ENCODE peak calls at places on chromosomes 12 and 14, in seven cellular contexts. One of them, this sample, is unnamed.

GRCh38 chr14:54278665-54279295 is 118.0 kb upstream of the CDKN3 start:
- DNase-seq in H1: no peak
- DNase-seq in SK-N-SH: no peak
- DNase-seq in upper lobe of left lung: no peak
- DNase-seq in sigmoid colon: no peak
- DNase-seq in GM12878: no peak
- DNase-seq in stomach: no peak
- DNase-seq in this sample: no peak

GRCh38 chr12:39831587-39832315 is 212.1 kb upstream of the ABCD2 start:
- DNase-seq in H1: no peak
- DNase-seq in SK-N-SH: no peak
- DNase-seq in upper lobe of left lung: no peak
- DNase-seq in sigmoid colon: no peak
- DNase-seq in GM12878: no peak
- DNase-seq in stomach: no peak
- DNase-seq in this sample: no peak

GRCh38 chr12:32395031-32395430 is 4.3 kb upstream of the FGD4 start:
- DNase-seq in H1: no peak
- DNase-seq in SK-N-SH: peak
- DNase-seq in upper lobe of left lung: no peak
- DNase-seq in sigmoid colon: no peak
- DNase-seq in GM12878: no peak
- DNase-seq in stomach: no peak
- DNase-seq in this sample: no peak

GRCh38 chr12:52284562-52285171 is 6.7 kb downstream of the KRT81 start:
- DNase-seq in H1: no peak
- DNase-seq in SK-N-SH: no peak
- DNase-seq in upper lobe of left lung: no peak
- DNase-seq in sigmoid colon: no peak
- DNase-seq in GM12878: no peak
- DNase-seq in stomach: peak
- DNase-seq in this sample: no peak

GRCh38 chr14:90979451-90979850 is 81.0 kb downstream of the RPS6KA5 start:
- DNase-seq in H1: no peak
- DNase-seq in SK-N-SH: no peak
- DNase-seq in upper lobe of left lung: no peak
- DNase-seq in sigmoid colon: no peak
- DNase-seq in GM12878: no peak
- DNase-seq in stomach: no peak
- DNase-seq in this sample: no peak

GRCh38 chr12:108822458-108823205 is 34.8 kb downstream of the SSH1 start:
- DNase-seq in H1: no peak
- DNase-seq in SK-N-SH: peak
- DNase-seq in upper lobe of left lung: no peak
- DNase-seq in sigmoid colon: no peak
- DNase-seq in GM12878: no peak
- DNase-seq in stomach: no peak
- DNase-seq in this sample: no peak

GRCh38 chr14:72679106-72679505 is 214.8 kb downstream of the DPF3 start:
- DNase-seq in H1: no peak
- DNase-seq in SK-N-SH: peak
- DNase-seq in upper lobe of left lung: no peak
- DNase-seq in sigmoid colon: no peak
- DNase-seq in GM12878: no peak
- DNase-seq in stomach: no peak
- DNase-seq in this sample: no peak

GRCh38 chr14:100471451-100472093 is 115.6 kb downstream of the BEGAIN start:
- DNase-seq in H1: no peak
- DNase-seq in SK-N-SH: no peak
- DNase-seq in upper lobe of left lung: no peak
- DNase-seq in sigmoid colon: no peak
- DNase-seq in GM12878: no peak
- DNase-seq in stomach: no peak
- DNase-seq in this sample: no peak

GRCh38 chr12:51082561-51083139 is 746 bp downstream of the CSRNP2 start:
- DNase-seq in H1: no peak
- DNase-seq in SK-N-SH: no peak
- DNase-seq in upper lobe of left lung: peak
- DNase-seq in sigmoid colon: no peak
- DNase-seq in GM12878: no peak
- DNase-seq in stomach: no peak
- DNase-seq in this sample: peak

GRCh38 chr12:52209321-52209720 is 17.5 kb upstream of the KRT80 start:
- DNase-seq in H1: no peak
- DNase-seq in SK-N-SH: no peak
- DNase-seq in upper lobe of left lung: no peak
- DNase-seq in sigmoid colon: peak
- DNase-seq in GM12878: no peak
- DNase-seq in stomach: no peak
- DNase-seq in this sample: no peak

GRCh38 chr14:95106966-95107365 is 50.4 kb downstream of the DICER1 start:
- DNase-seq in H1: no peak
- DNase-seq in SK-N-SH: no peak
- DNase-seq in upper lobe of left lung: no peak
- DNase-seq in sigmoid colon: no peak
- DNase-seq in GM12878: no peak
- DNase-seq in stomach: no peak
- DNase-seq in this sample: no peak

GRCh38 chr12:124532331-124532750 is 35.1 kb downstream of the NCOR2 start:
- DNase-seq in H1: no peak
- DNase-seq in SK-N-SH: peak
- DNase-seq in upper lobe of left lung: no peak
- DNase-seq in sigmoid colon: no peak
- DNase-seq in GM12878: no peak
- DNase-seq in stomach: no peak
- DNase-seq in this sample: peak

GRCh38 chr14:61872452-61872851 is 110.2 kb downstream of the SNAPC1 start:
- DNase-seq in H1: no peak
- DNase-seq in SK-N-SH: no peak
- DNase-seq in upper lobe of left lung: no peak
- DNase-seq in sigmoid colon: no peak
- DNase-seq in GM12878: peak
- DNase-seq in stomach: no peak
- DNase-seq in this sample: no peak

GRCh38 chr12:54628186-54628846 is 6.4 kb downstream of the LACRT start:
- DNase-seq in H1: no peak
- DNase-seq in SK-N-SH: no peak
- DNase-seq in upper lobe of left lung: no peak
- DNase-seq in sigmoid colon: no peak
- DNase-seq in GM12878: no peak
- DNase-seq in stomach: no peak
- DNase-seq in this sample: no peak

GRCh38 chr12:15701721-15702156 is 87.4 kb downstream of the EPS8 start:
- DNase-seq in H1: no peak
- DNase-seq in SK-N-SH: no peak
- DNase-seq in upper lobe of left lung: no peak
- DNase-seq in sigmoid colon: no peak
- DNase-seq in GM12878: no peak
- DNase-seq in stomach: no peak
- DNase-seq in this sample: no peak

GRCh38 chr14:89543420-89543790 is 126.4 kb upstream of the FOXN3 start:
- DNase-seq in H1: no peak
- DNase-seq in SK-N-SH: no peak
- DNase-seq in upper lobe of left lung: no peak
- DNase-seq in sigmoid colon: no peak
- DNase-seq in GM12878: no peak
- DNase-seq in stomach: peak
- DNase-seq in this sample: no peak

GRCh38 chr12:58414398-58414871 is 473.1 kb downstream of the ATP23 start:
- DNase-seq in H1: no peak
- DNase-seq in SK-N-SH: no peak
- DNase-seq in upper lobe of left lung: no peak
- DNase-seq in sigmoid colon: no peak
- DNase-seq in GM12878: no peak
- DNase-seq in stomach: no peak
- DNase-seq in this sample: no peak
- TF ChIP-seq POLR2AphosphoS5 in H1: no peak
- TF ChIP-seq POLR2AphosphoS5 in SK-N-SH: no peak
- TF ChIP-seq POLR2AphosphoS5 in upper lobe of left lung: no peak
- TF ChIP-seq POLR2AphosphoS5 in sigmoid colon: no peak
- TF ChIP-seq POLR2AphosphoS5 in GM12878: no peak
- TF ChIP-seq POLR2AphosphoS5 in stomach: no peak
- TF ChIP-seq POLR2AphosphoS5 in this sample: no peak

GRCh38 chr12:57452937-57453509 is 2.1 kb upstream of the INHBE start:
- DNase-seq in H1: peak
- DNase-seq in SK-N-SH: peak
- DNase-seq in upper lobe of left lung: peak
- DNase-seq in sigmoid colon: peak
- DNase-seq in GM12878: no peak
- DNase-seq in stomach: peak
- DNase-seq in this sample: peak
- TF ChIP-seq EP300 in H1: no peak
- TF ChIP-seq EP300 in SK-N-SH: no peak
- TF ChIP-seq EP300 in upper lobe of left lung: no peak
- TF ChIP-seq EP300 in sigmoid colon: no peak
- TF ChIP-seq EP300 in GM12878: no peak
- TF ChIP-seq EP300 in stomach: no peak
- TF ChIP-seq EP300 in this sample: no peak

DNA sequence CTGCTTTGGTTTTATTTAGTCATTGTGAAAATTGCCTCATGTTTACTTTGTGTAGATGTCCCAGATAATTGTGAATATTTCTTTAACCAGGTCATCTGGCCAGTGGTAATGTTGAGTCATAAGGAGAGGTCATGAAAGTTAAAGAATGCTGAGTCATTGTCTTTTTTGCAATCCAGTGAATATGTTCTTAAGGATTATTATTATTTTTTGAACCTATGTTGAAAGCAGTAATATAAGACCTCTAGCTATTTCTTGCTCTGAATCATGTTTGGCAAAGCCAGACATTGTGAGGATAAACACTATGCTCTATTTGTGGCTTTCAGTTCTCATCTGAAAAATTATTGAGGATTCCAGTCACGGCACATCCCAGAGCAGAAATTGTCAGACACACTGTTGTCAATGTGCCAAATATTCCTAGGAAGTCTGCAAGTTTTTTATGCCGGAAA is 369.5 kb downstream of the ATP23 start:
- DNase-seq in H1: no peak
- DNase-seq in SK-N-SH: no peak
- DNase-seq in upper lobe of left lung: no peak
- DNase-seq in sigmoid colon: no peak
- DNase-seq in GM12878: no peak
- DNase-seq in stomach: no peak
- DNase-seq in this sample: no peak
- TF ChIP-seq POLR2AphosphoS5 in H1: no peak
- TF ChIP-seq POLR2AphosphoS5 in SK-N-SH: no peak
- TF ChIP-seq POLR2AphosphoS5 in upper lobe of left lung: no peak
- TF ChIP-seq POLR2AphosphoS5 in sigmoid colon: peak
- TF ChIP-seq POLR2AphosphoS5 in GM12878: no peak
- TF ChIP-seq POLR2AphosphoS5 in stomach: no peak
- TF ChIP-seq POLR2AphosphoS5 in this sample: no peak

GRCh38 chr12:1610072-1610643 is 15.8 kb upstream of the FBXL14 start:
- DNase-seq in H1: no peak
- DNase-seq in SK-N-SH: no peak
- DNase-seq in upper lobe of left lung: no peak
- DNase-seq in sigmoid colon: no peak
- DNase-seq in GM12878: no peak
- DNase-seq in stomach: no peak
- DNase-seq in this sample: no peak

GRCh38 chr12:1614360-1614759 is 14.7 kb upstream of the WNT5B start:
- DNase-seq in H1: no peak
- DNase-seq in SK-N-SH: no peak
- DNase-seq in upper lobe of left lung: no peak
- DNase-seq in sigmoid colon: no peak
- DNase-seq in GM12878: no peak
- DNase-seq in stomach: no peak
- DNase-seq in this sample: no peak

GRCh38 chr12:1613860-1614259 is 15.2 kb upstream of the WNT5B start:
- DNase-seq in H1: no peak
- DNase-seq in SK-N-SH: no peak
- DNase-seq in upper lobe of left lung: no peak
- DNase-seq in sigmoid colon: no peak
- DNase-seq in GM12878: no peak
- DNase-seq in stomach: no peak
- DNase-seq in this sample: no peak

GRCh38 chr12:1612196-1612595 is 16.8 kb upstream of the WNT5B start:
- DNase-seq in H1: no peak
- DNase-seq in SK-N-SH: no peak
- DNase-seq in upper lobe of left lung: no peak
- DNase-seq in sigmoid colon: no peak
- DNase-seq in GM12878: no peak
- DNase-seq in stomach: no peak
- DNase-seq in this sample: no peak

DNA sequence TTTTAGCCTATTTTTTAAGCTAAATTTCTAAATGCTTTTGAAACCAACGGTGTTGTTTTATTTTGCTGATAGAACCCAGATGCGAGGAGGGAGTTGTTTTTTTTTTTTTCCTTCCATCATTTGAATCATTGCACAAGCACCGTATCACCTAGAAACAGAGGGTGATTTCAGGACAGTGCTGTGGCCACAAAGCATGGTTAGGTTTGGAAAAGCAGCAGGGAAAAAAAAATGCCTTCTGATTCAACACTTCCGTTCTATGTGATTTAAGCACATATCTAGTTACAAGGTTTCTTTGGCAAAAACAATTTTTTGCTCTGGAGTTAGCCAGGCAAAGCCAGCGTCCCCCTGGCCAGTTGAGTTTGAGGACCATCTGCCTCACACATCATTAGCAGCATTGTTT is 17.3 kb upstream of the WNT5B start:
- DNase-seq in H1: no peak
- DNase-seq in SK-N-SH: no peak
- DNase-seq in upper lobe of left lung: no peak
- DNase-seq in sigmoid colon: no peak
- DNase-seq in GM12878: no peak
- DNase-seq in stomach: no peak
- DNase-seq in this sample: no peak
- TF ChIP-seq EP300 in H1: no peak
- TF ChIP-seq EP300 in SK-N-SH: peak
- TF ChIP-seq EP300 in upper lobe of left lung: no peak
- TF ChIP-seq EP300 in sigmoid colon: no peak
- TF ChIP-seq EP300 in GM12878: no peak
- TF ChIP-seq EP300 in stomach: no peak
- TF ChIP-seq EP300 in this sample: no peak

GRCh38 chr14:35337074-35337556 is 44.9 kb downstream of the PSMA6 start:
- DNase-seq in H1: no peak
- DNase-seq in SK-N-SH: no peak
- DNase-seq in upper lobe of left lung: no peak
- DNase-seq in sigmoid colon: no peak
- DNase-seq in GM12878: no peak
- DNase-seq in stomach: no peak
- DNase-seq in this sample: no peak
- TF ChIP-seq POLR2AphosphoS5 in H1: no peak
- TF ChIP-seq POLR2AphosphoS5 in SK-N-SH: no peak
- TF ChIP-seq POLR2AphosphoS5 in upper lobe of left lung: no peak
- TF ChIP-seq POLR2AphosphoS5 in sigmoid colon: no peak
- TF ChIP-seq POLR2AphosphoS5 in GM12878: no peak
- TF ChIP-seq POLR2AphosphoS5 in stomach: no peak
- TF ChIP-seq POLR2AphosphoS5 in this sample: no peak